ENCODE peak calls at places on chromosomes 6 and 20, in nine cellular contexts. E is suprapubic skin, D is DND-41, S is Panc1, O is A549, N is PC-3, T is tibial nerve, B is IMR-90, I is heart left ventricle. G is an unnamed sample.

GRCh38 chr6:43990275-43990626 is 137.0 kb downstream of the MRPL14 start:
- DNase-seq in E (no peak), D (no peak), S (no peak), O (no peak), N (no peak), T (no peak), B (peak; percentile 57), I (no peak), G (no peak)

GRCh38 chr6:153568601-153569000 is 437.5 kb upstream of the RGS17 start:
- DNase-seq in E (no peak), D (no peak), S (no peak), O (no peak), N (no peak), T (no peak), B (no peak), I (no peak), G (no peak)

GRCh38 chr6:54717849-54718455 is 128.6 kb upstream of the FAM83B start:
- DNase-seq in E (no peak), D (peak; percentile 68), S (peak; percentile 77), O (peak; percentile 48), N (peak; percentile 94), T (peak; percentile 60), B (peak; percentile 37), I (no peak), G (no peak)

GRCh38 chr6:37208793-37209192 is 38.8 kb downstream of the PIM1 start:
- DNase-seq in E (no peak), D (no peak), S (no peak), O (no peak), N (no peak), T (no peak), B (no peak), I (no peak), G (no peak)

GRCh38 chr6:163501440-163501839 is 86.9 kb downstream of the QKI start:
- DNase-seq in E (no peak), D (no peak), S (no peak), O (no peak), N (no peak), T (no peak), B (no peak), I (no peak), G (no peak)

GRCh38 chr6:118553132-118553531 is 5.0 kb downstream of the PLN start:
- DNase-seq in E (no peak), D (no peak), S (no peak), O (no peak), N (no peak), T (no peak), B (no peak), I (no peak), G (no peak)

GRCh38 chr6:162489406-162489976 is 238.1 kb downstream of the PRKN start:
- DNase-seq in E (no peak), D (no peak), S (no peak), O (no peak), N (no peak), T (no peak), B (no peak), I (no peak), G (no peak)

GRCh38 chr6:138647006-138647405 is 126.6 kb upstream of the CCDC28A start:
- DNase-seq in E (no peak), D (no peak), S (no peak), O (no peak), N (no peak), T (no peak), B (peak; percentile 56), I (no peak), G (no peak)

GRCh38 chr6:41531591-41532582 is 14.3 kb upstream of the FOXP4 start:
- DNase-seq in E (no peak), D (peak; percentile 59), S (no peak), O (no peak), N (peak; percentile 56), T (no peak), B (peak; percentile 67), I (no peak), G (no peak)

GRCh38 chr6:104855507-104855906 is 4.2 kb downstream of the HACE1 start:
- DNase-seq in E (no peak), D (no peak), S (no peak), O (no peak), N (peak; percentile 13), T (no peak), B (peak; percentile 52), I (no peak), G (no peak)

GRCh38 chr6:41568585-41569384 is 22.6 kb downstream of the FOXP4 start:
- DNase-seq in E (no peak), D (no peak), S (no peak), O (peak; percentile 12), N (no peak), T (no peak), B (peak; percentile 49), I (no peak), G (no peak)

GRCh38 chr6:167755461-167755860 is 71.2 kb upstream of the AFDN start:
- DNase-seq in E (peak; percentile 52), D (no peak), S (no peak), O (no peak), N (no peak), T (no peak), B (no peak), I (no peak), G (no peak)

GRCh38 chr6:125117818-125118217 is 35.8 kb upstream of the TPD52L1 start:
- DNase-seq in E (no peak), D (no peak), S (no peak), O (no peak), N (no peak), T (no peak), B (no peak), I (no peak), G (no peak)

GRCh38 chr6:31465185-31465536 is 32.8 kb upstream of the MICB start:
- DNase-seq in E (no peak), D (no peak), S (no peak), O (no peak), N (no peak), T (no peak), B (no peak), I (no peak), G (no peak)

GRCh38 chr6:31462964-31463940 is 34.7 kb upstream of the MICB start:
- DNase-seq in E (peak; percentile 94), D (no peak), S (no peak), O (peak; percentile 78), N (peak; percentile 95), T (peak; percentile 65), B (peak; percentile 60), I (peak; percentile 89), G (peak; percentile 79)

GRCh38 chr6:31460361-31461025 is 37.5 kb upstream of the MICB start:
- DNase-seq in E (no peak), D (no peak), S (no peak), O (no peak), N (no peak), T (no peak), B (no peak), I (no peak), G (no peak)

GRCh38 chr6:31464252-31465184 is 33.4 kb upstream of the MICB start:
- DNase-seq in E (no peak), D (no peak), S (no peak), O (no peak), N (no peak), T (no peak), B (no peak), I (no peak), G (no peak)

GRCh38 chr6:31462026-31462963 is 35.6 kb upstream of the MICB start:
- DNase-seq in E (no peak), D (no peak), S (no peak), O (no peak), N (peak; percentile 39), T (no peak), B (peak; percentile 55), I (no peak), G (no peak)
- H3K4me3 ChIP-seq in E (peak overlapping the region; percentile 60), D (no peak overlapping the region), S (peak overlapping the region; percentile 44), O (peak overlapping the region; percentile 27), N (peak overlapping the region; percentile 66), T (peak overlapping the region; percentile 23), B (no peak overlapping the region), I (peak overlapping the region; percentile 46), G (peak overlapping the region; percentile 74)

DNA sequence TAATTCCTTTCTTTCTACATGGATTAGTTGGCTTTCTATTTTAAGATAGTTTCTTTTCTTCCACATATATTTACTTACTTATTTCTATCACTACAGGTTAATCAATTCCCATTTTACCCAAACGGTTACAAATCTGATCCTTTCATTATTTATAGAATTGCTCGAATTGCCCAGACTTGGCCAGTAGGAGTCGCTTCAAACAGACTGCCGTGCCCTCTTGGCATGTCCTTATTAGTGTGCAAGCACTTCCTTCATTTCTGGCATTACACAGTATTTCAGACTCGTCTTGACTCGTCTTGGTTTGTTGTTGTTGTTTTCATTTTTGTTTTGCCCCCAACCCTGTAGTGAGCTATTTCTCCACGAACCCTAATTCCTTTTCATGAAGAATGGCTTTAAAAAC is 74.6 kb downstream of the SAMD3 start:
- DNase-seq in E (no peak), D (no peak), S (no peak), O (peak; percentile 15), N (peak; percentile 3), T (no peak), B (no peak), I (no peak), G (no peak)
- TF ChIP-seq CTCF in E (no peak), D (peak; percentile 39), S (peak; percentile 32), O (no peak), N (peak; percentile 41), T (no peak), B (no peak), I (no peak), G (no peak)

GRCh38 chr6:72813807-72814596 is 192.1 kb downstream of the KCNQ5 start:
- DNase-seq in E (no peak), D (no peak), S (no peak), O (no peak), N (no peak), T (no peak), B (no peak), I (no peak), G (no peak)
- H3K4me1 ChIP-seq in E (no peaks in the 10 kb centered on the region), D (peaks cover 3% of the 10 kb centered on the region), S (no peaks in the 10 kb centered on the region), O (no peaks in the 10 kb centered on the region), N (peaks cover 25% of the 10 kb centered on the region), T (no peaks in the 10 kb centered on the region), B (peaks cover 14% of the 10 kb centered on the region), I (no peaks in the 10 kb centered on the region), G (peaks cover 17% of the 10 kb centered on the region)

GRCh38 chr20:59082981-59083380 is 40.4 kb upstream of the PRELID3B start:
- DNase-seq in E (no peak), D (no peak), S (no peak), O (peak; percentile 28), N (peak; percentile 82), T (no peak), B (peak; percentile 77), I (no peak), G (no peak)
- H3K4me3 ChIP-seq in E (no peak overlapping the region), D (no peak overlapping the region), S (no peak overlapping the region), O (no peak overlapping the region), N (no peak overlapping the region), T (no peak overlapping the region), B (no peak overlapping the region), I (no peak overlapping the region), G (no peak overlapping the region)

GRCh38 chr6:159730277-159730676 is 3.0 kb downstream of the WTAP start:
- DNase-seq in E (no peak), D (no peak), S (no peak), O (no peak), N (no peak), T (no peak), B (no peak), I (no peak), G (no peak)
- TF ChIP-seq CTCF in E (no peak), D (no peak), S (no peak), O (no peak), N (no peak), T (no peak), B (no peak), I (no peak), G (no peak)